ENCODE peak calls at places on chromosomes 11 and 22, in ten cellular contexts. U is cardiac muscle cell, S is epithelial cell of prostate, H is suprapubic skin, B is stomach, D is thoracic aorta, E is left ventricle myocardium inferior, T is uterus, L is pancreas, P is esophagus squamous epithelium. M is an unnamed sample.

GRCh38 chr22:29201722-29202230 is 3.9 kb upstream of the EMID1 start:
- DNase-seq in U (no peak), S (no peak), H (no peak), B (no peak), D (no peak), E (no peak), T (no peak), L (no peak), P (no peak), M (no peak)

GRCh38 chr11:12723410-12724297 is 49.4 kb downstream of the TEAD1 start:
- DNase-seq in U (peak), S (peak), H (no peak), B (peak), D (no peak), E (no peak), T (no peak), L (no peak), P (no peak), M (peak)

GRCh38 chr11:4916581-4916980 is 2.6 kb downstream of the OR51G2 start:
- DNase-seq in U (no peak), S (no peak), H (no peak), B (no peak), D (no peak), E (no peak), T (no peak), L (no peak), P (no peak), M (no peak)

GRCh38 chr11:2222479-2222878 is 47.9 kb downstream of the ASCL2 start:
- DNase-seq in U (peak), S (no peak), H (no peak), B (no peak), D (no peak), E (no peak), T (peak), L (no peak), P (no peak), M (no peak)

GRCh38 chr11:61696602-61697001 is 16.4 kb downstream of the DAGLA start:
- DNase-seq in U (peak), S (no peak), H (no peak), B (no peak), D (no peak), E (no peak), T (no peak), L (no peak), P (no peak), M (no peak)

GRCh38 chr22:45672564-45673481 is 1.2 kb downstream of the ATXN10 start:
- DNase-seq in U (no peak), S (no peak), H (no peak), B (no peak), D (no peak), E (no peak), T (no peak), L (no peak), P (no peak), M (no peak)

GRCh38 chr11:1943977-1944376 is 3.2 kb upstream of the MRPL23 start:
- DNase-seq in U (peak), S (peak), H (peak), B (no peak), D (no peak), E (no peak), T (peak), L (peak), P (no peak), M (peak)

GRCh38 chr11:1238767-1239595 is 16.1 kb downstream of the MUC5B start:
- DNase-seq in U (no peak), S (no peak), H (no peak), B (peak), D (no peak), E (no peak), T (no peak), L (peak), P (no peak), M (no peak)

GRCh38 chr22:27150530-27150909 is 493.1 kb downstream of the MIAT start:
- DNase-seq in U (no peak), S (no peak), H (no peak), B (no peak), D (no peak), E (no peak), T (no peak), L (no peak), P (no peak), M (no peak)

GRCh38 chr11:115352805-115353483 is 151.3 kb downstream of the CADM1 start:
- DNase-seq in U (no peak), S (no peak), H (no peak), B (no peak), D (no peak), E (no peak), T (no peak), L (no peak), P (no peak), M (no peak)

GRCh38 chr11:16603890-16604783 is 134.3 kb upstream of the C11orf58 start:
- DNase-seq in U (peak), S (no peak), H (no peak), B (peak), D (no peak), E (peak), T (no peak), L (peak), P (no peak), M (peak)

GRCh38 chr11:83025267-83025704 is 46.4 kb downstream of the RAB30 start:
- DNase-seq in U (no peak), S (no peak), H (no peak), B (no peak), D (no peak), E (no peak), T (no peak), L (no peak), P (no peak), M (no peak)

GRCh38 chr11:47154738-47155570 is 21.7 kb downstream of the ARFGAP2 start:
- DNase-seq in U (no peak), S (no peak), H (no peak), B (no peak), D (no peak), E (no peak), T (no peak), L (no peak), P (no peak), M (no peak)

GRCh38 chr11:95641506-95641905 is 148.1 kb downstream of the FAM76B start:
- DNase-seq in U (no peak), S (peak), H (no peak), B (no peak), D (peak), E (no peak), T (no peak), L (no peak), P (no peak), M (no peak)
- H3K27ac ChIP-seq in U (no peak), S (no peak), H (no peak), B (no peak), D (peak), E (no peak), T (no peak), L (no peak), P (no peak), M (no peak)

DNA sequence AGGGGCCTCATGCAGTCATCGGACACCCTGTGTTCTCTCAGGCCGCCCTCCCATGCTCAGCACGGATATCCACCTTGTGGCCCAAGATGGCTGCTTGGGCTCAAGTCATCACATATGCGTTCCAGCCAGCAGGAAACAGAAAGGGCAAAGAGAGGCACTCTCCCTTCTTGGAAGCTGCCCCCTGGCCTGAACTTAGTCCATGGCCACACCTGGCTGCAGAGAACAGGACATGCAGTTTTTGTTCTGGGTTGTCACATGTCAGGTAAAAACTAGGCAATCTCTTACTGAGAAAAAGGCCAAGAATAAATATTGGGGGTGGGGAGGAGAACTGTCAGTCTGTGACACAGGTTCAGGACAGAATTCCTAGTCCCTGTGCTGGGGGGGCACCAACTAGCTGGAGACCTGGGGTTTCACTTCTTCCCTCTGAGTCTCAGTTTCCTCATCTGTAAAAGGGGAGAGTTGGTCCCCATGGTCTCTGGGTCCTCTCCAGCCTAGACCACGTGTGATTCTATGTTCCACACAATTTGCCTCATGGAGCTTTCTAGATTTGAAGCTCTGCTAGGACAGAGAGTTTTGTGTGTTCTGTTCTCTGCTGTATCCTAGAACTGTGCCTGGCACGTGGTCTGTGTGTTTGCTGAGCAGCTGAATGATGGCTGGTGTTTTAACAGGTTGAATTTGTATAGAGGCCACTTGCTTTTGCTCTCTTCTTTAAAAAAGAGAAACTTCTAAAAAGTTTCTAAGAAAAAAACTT is 107.2 kb upstream of the ANO1 start:
- DNase-seq in U (no peak), S (no peak), H (no peak), B (no peak), D (no peak), E (no peak), T (no peak), L (no peak), P (no peak), M (no peak)
- H3K27ac ChIP-seq in U (no peak), S (no peak), H (no peak), B (no peak), D (no peak), E (peak), T (no peak), L (no peak), P (no peak), M (no peak)

GRCh38 chr11:71934213-71934612 is 5.4 kb downstream of the RNF121 start:
- DNase-seq in U (no peak), S (no peak), H (no peak), B (no peak), D (no peak), E (no peak), T (no peak), L (no peak), P (no peak), M (no peak)
- H3K27ac ChIP-seq in U (no peak), S (no peak), H (no peak), B (no peak), D (no peak), E (no peak), T (no peak), L (no peak), P (no peak), M (no peak)

GRCh38 chr22:24578355-24579241 is 14.3 kb downstream of the LRRC75B start:
- DNase-seq in U (no peak), S (peak), H (no peak), B (no peak), D (no peak), E (no peak), T (no peak), L (no peak), P (no peak), M (no peak)
- H3K27ac ChIP-seq in U (peak), S (peak), H (peak), B (peak), D (no peak), E (no peak), T (peak), L (no peak), P (peak), M (peak)

DNA sequence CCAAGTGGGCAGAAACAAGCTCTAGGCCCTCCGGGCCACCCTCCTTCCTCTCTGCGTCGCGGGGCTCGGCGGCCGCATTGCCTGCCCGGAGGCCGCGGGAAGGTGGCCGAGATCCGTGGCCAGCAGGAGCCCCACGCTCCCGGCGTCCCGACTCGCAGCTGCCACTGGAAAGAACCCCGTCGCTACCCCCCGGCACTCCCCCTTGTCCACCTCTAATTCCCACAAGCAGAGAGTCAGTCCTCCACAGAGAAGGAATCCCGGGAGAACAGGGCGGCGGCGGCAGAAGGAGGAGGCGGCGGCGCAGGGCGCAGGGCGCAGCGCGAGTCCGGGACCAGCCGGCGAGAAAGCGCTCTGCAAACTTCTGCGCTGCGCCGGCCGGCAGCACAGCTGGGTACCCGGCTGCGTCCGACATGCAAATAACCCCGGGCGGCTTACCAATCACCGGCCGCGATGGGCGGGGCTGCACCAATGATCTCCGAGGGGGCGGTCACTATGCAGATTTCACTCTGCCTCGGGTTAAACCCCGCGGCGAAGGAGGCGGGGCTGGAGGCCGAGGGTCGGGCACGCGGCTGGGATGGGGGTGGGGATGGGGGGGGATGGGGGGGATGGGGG is at the start of gene ABTB2:
- DNase-seq in U (peak), S (peak), H (peak), B (peak), D (peak), E (peak), T (peak), L (peak), P (peak), M (peak)
- H3K27ac ChIP-seq in U (no peak), S (peak), H (peak), B (peak), D (peak), E (peak), T (peak), L (peak), P (peak), M (peak)

DNA sequence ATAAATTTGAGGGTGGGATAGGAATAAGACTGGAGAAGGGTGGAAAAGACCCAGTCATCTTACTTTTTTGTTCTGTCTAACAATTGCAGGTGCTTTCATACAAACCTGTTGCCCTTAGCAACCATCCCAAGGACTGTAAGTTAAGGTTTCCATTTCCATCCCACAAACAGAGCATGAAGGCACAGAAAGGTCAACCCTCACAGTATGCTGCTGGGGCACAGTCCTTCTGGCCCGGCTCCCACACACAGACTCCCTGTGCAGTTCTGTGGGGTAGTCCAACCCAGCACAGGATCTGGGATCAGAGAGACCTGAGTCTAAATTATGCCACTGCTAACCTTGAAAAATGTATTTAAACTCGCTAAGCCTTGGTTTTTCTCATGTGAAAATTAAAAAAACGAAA is 38.4 kb upstream of the ETS1 start:
- DNase-seq in U (no peak), S (no peak), H (no peak), B (no peak), D (no peak), E (no peak), T (no peak), L (no peak), P (no peak), M (no peak)
- H3K27ac ChIP-seq in U (no peak), S (no peak), H (no peak), B (peak), D (no peak), E (no peak), T (no peak), L (no peak), P (peak), M (no peak)

DNA sequence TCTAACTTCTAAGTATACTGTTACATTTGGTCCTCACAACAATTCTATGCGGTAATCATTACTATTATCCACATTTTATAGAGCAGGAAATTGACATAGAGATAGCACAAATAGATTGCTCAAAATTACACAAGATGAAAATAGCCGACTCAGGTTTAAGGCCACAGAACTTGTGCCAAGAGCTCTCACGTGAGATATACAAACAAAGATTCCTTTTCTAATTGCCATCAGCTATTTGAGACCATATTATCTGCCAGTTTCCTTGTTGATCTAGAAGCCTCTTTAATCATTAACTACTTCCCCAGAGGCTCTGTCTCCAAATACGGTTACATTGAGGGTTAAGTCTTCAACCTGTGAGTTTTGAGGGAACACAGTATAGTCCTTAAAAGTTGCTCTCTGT is 61.0 kb upstream of the GLYATL1B start:
- DNase-seq in U (no peak), S (no peak), H (no peak), B (peak), D (no peak), E (no peak), T (no peak), L (no peak), P (no peak), M (no peak)
- H3K27ac ChIP-seq in U (no peak), S (no peak), H (no peak), B (no peak), D (no peak), E (no peak), T (no peak), L (no peak), P (no peak), M (no peak)

DNA sequence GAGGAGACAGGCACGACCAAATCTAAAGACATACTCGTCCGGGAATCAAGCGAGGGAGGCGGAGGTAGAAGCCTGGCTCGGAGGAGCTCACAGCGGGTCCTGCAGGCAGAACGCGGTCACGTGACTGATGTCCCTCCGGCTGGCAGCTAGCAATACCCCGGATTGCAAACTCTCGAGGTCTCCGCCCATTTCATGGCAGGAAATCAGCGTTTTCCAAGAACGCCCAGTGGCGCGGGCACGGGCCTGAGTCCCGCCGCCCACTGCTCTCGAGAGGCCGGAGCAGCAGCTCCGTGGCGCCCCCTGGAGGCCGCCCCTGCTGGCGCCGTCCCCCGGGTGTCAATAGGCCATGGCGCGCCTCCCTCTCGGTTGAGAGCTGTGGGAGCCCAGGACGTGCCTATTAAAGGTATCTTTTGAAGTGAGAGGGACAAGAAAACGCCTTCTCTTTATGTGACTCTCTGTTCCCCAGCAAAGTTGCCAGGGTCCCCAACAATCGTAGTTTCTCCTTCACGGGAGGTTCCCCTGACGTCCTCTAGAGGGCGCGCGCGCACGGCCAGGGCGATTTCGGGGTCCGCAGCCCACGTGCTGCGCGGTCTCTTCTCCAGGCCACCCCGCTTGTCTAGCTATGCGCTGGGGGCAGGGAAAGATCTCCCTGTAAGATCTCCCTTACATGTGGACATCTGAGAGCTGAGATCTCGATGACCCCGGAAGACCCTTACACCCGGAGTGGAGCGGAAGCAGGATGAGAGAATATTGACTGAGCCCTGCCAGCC is 37.3 kb upstream of the RBFOX2 start:
- DNase-seq in U (peak), S (no peak), H (peak), B (peak), D (peak), E (peak), T (peak), L (peak), P (no peak), M (peak)
- H3K27ac ChIP-seq in U (peak), S (peak), H (peak), B (peak), D (peak), E (peak), T (peak), L (peak), P (peak), M (peak)

DNA sequence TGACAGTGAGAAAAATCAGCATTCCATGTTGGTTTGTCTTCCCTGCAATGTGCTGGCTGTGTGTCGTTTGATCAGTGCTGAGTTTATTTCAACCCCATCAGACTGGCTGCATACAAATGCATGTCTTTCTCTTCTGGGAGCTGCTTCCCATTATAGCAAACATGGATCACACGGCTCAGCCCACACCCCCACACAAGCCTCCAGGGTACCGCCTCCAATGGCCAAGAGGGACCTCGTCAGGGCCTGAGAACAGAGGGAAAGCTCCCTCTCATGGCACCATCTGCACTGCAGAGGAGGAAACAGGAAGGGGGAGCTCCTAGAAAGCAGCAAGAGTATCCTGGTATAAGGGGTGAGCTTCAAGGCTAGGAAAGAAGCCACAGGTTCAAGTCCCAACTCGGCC is 214.2 kb downstream of the LARGE1 start:
- DNase-seq in U (no peak), S (no peak), H (no peak), B (no peak), D (no peak), E (no peak), T (no peak), L (no peak), P (no peak), M (no peak)
- H3K27ac ChIP-seq in U (no peak), S (no peak), H (no peak), B (no peak), D (no peak), E (no peak), T (no peak), L (no peak), P (no peak), M (no peak)

GRCh38 chr11:111330234-111330893 is 32.0 kb downstream of the POU2AF3 start:
- DNase-seq in U (no peak), S (no peak), H (no peak), B (no peak), D (no peak), E (no peak), T (no peak), L (no peak), P (no peak), M (no peak)
- H3K27ac ChIP-seq in U (no peak), S (no peak), H (no peak), B (peak), D (peak), E (no peak), T (peak), L (no peak), P (peak), M (no peak)